ENCODE peak calls at places on chromosomes 3 and 15, in eight cellular contexts. A is neural progenitor cell; Z is CD4-positive, alpha-beta T cell; V is PC-3; L is A549; Q is AG10803; J is HFF-Myc; T is psoas muscle. U is an unnamed sample.

GRCh38 chr3:14261229-14261628 is 82.6 kb downstream of the LSM3 start:
- DNase-seq in A (peak; percentile 84), Z (peak; percentile 83), V (peak; percentile 85), L (peak; percentile 87), Q (peak; percentile 69), J (no peak), T (peak; percentile 78), U (peak; percentile 82)

GRCh38 chr15:87604857-87605446 is 651.6 kb downstream of the NTRK3 start:
- DNase-seq in A (peak; percentile 65), Z (no peak), V (peak; percentile 7), L (peak; percentile 32), Q (no peak), J (no peak), T (no peak), U (peak; percentile 2)

GRCh38 chr3:131053021-131053420 is 26.3 kb downstream of the NEK11 start:
- DNase-seq in A (no peak), Z (no peak), V (peak; percentile 28), L (no peak), Q (peak; percentile 11), J (no peak), T (no peak), U (no peak)

GRCh38 chr3:128410669-128411573 is 55.8 kb downstream of the DNAJB8 start:
- DNase-seq in A (no peak), Z (no peak), V (no peak), L (no peak), Q (no peak), J (no peak), T (no peak), U (no peak)

GRCh38 chr15:60591491-60592385 is 112.8 kb upstream of the ICE2 start:
- DNase-seq in A (peak; percentile 79), Z (peak; percentile 60), V (no peak), L (peak; percentile 21), Q (peak; percentile 22), J (no peak), T (peak; percentile 69), U (peak; percentile 67)

GRCh38 chr3:150090006-150090405 is 119.3 kb upstream of the PFN2 start:
- DNase-seq in A (no peak), Z (no peak), V (peak; percentile 72), L (no peak), Q (peak; percentile 54), J (no peak), T (no peak), U (no peak)

GRCh38 chr3:51396401-51396800 is 5.3 kb downstream of the RBM15B start:
- DNase-seq in A (no peak), Z (no peak), V (no peak), L (no peak), Q (no peak), J (no peak), T (no peak), U (no peak)

GRCh38 chr3:138180375-138181029 is 5.8 kb upstream of the DBR1 start:
- DNase-seq in A (peak; percentile 23), Z (no peak), V (peak; percentile 59), L (peak; percentile 35), Q (peak; percentile 26), J (no peak), T (no peak), U (peak; percentile 49)

GRCh38 chr3:126501054-126501453 is 16.5 kb downstream of the UROC1 start:
- DNase-seq in A (peak; percentile 61), Z (no peak), V (no peak), L (no peak), Q (no peak), J (no peak), T (no peak), U (no peak)

GRCh38 chr3:77078279-77078678 is 38.4 kb downstream of the ROBO2 start:
- DNase-seq in A (no peak), Z (no peak), V (no peak), L (no peak), Q (no peak), J (no peak), T (no peak), U (no peak)

GRCh38 chr3:48413611-48414010 is 16.3 kb downstream of the PLXNB1 start:
- DNase-seq in A (no peak), Z (no peak), V (no peak), L (no peak), Q (no peak), J (no peak), T (peak; percentile 2), U (no peak)
- TF ChIP-seq CTCF in A (no peak), Z (no peak), V (no peak), L (no peak), Q (no peak), J (no peak), T (no peak), U (no peak)

GRCh38 chr3:98022978-98023820 is 11.9 kb downstream of the GABRR3 start:
- DNase-seq in A (peak; percentile 86), Z (peak; percentile 98), V (peak; percentile 88), L (peak; percentile 79), Q (peak; percentile 63), J (peak; percentile 39), T (peak; percentile 90), U (peak; percentile 22)
- TF ChIP-seq CTCF in A (peak; percentile 100), Z (peak; percentile 98), V (peak; percentile 99), L (peak; percentile 96), Q (peak; percentile 92), J (peak; percentile 93), T (peak; percentile 99), U (peak; percentile 93)

GRCh38 chr3:160602259-160602658 is 36.9 kb upstream of the KPNA4 start:
- DNase-seq in A (no peak), Z (no peak), V (peak; percentile 33), L (no peak), Q (no peak), J (no peak), T (no peak), U (no peak)

GRCh38 chr3:160611141-160611540 is 45.8 kb upstream of the KPNA4 start:
- DNase-seq in A (no peak), Z (no peak), V (no peak), L (no peak), Q (no peak), J (no peak), T (no peak), U (no peak)

GRCh38 chr3:160601288-160601687 is 35.9 kb upstream of the KPNA4 start:
- DNase-seq in A (no peak), Z (no peak), V (no peak), L (no peak), Q (no peak), J (no peak), T (no peak), U (no peak)

GRCh38 chr3:160605315-160605714 is 39.9 kb upstream of the KPNA4 start:
- DNase-seq in A (no peak), Z (no peak), V (no peak), L (no peak), Q (no peak), J (no peak), T (no peak), U (no peak)
- TF ChIP-seq CTCF in A (no peak), Z (no peak), V (no peak), L (no peak), Q (no peak), J (no peak), T (no peak), U (no peak)

GRCh38 chr3:70308760-70309159 is 3.7 kb downstream of the MDFIC2 start:
- DNase-seq in A (peak; percentile 48), Z (no peak), V (peak; percentile 13), L (peak; percentile 40), Q (no peak), J (no peak), T (no peak), U (no peak)
- TF ChIP-seq CTCF in A (peak; percentile 54), Z (no peak), V (peak; percentile 32), L (peak; percentile 21), Q (no peak), J (no peak), T (no peak), U (peak; percentile 43)

U was measured in GM13977.